ENCODE peak calls at places on chromosomes 12 and 14, in four cellular contexts. R is tibial nerve, L is endothelial cell of umbilical vein, X is prostate gland. Q is an unnamed sample.

GRCh38 chr12:3959799-3960560 is 86.8 kb upstream of the PARP11 start:
- DNase-seq in R (no peak), L (no peak), X (no peak), Q (no peak)

GRCh38 chr14:77026166-77026929 is 2.2 kb downstream of the IRF2BPL start:
- DNase-seq in R (no peak), L (peak), X (no peak), Q (no peak)

GRCh38 chr14:54651649-54652048 is 84.7 kb downstream of the SAMD4A start:
- DNase-seq in R (no peak), L (no peak), X (no peak), Q (no peak)

GRCh38 chr14:84021433-84021832 is 1508.5 kb upstream of the FLRT2 start:
- DNase-seq in R (no peak), L (no peak), X (no peak), Q (no peak)

GRCh38 chr12:15794196-15794595 is 5.0 kb upstream of the EPS8 start:
- DNase-seq in R (no peak), L (no peak), X (no peak), Q (no peak)

GRCh38 chr14:101500061-101500460 is 61.2 kb upstream of the DIO3 start:
- DNase-seq in R (no peak), L (no peak), X (no peak), Q (peak)

GRCh38 chr12:101826766-101827368 is 3.9 kb downstream of the GNPTAB start:
- DNase-seq in R (no peak), L (no peak), X (no peak), Q (no peak)

GRCh38 chr14:42192659-42193425 is 586.2 kb downstream of the LRFN5 start:
- DNase-seq in R (no peak), L (peak), X (peak), Q (no peak)

GRCh38 chr14:95468416-95469133 is 47.9 kb downstream of the SYNE3 start:
- DNase-seq in R (no peak), L (no peak), X (no peak), Q (no peak)
- TF ChIP-seq CTCF in R (no peak), L (no peak), X (no peak), Q (no peak)

GRCh38 chr14:73594491-73594890 is 2.8 kb downstream of the ACOT4 start:
- DNase-seq in R (no peak), L (no peak), X (no peak), Q (no peak)

GRCh38 chr14:73589128-73589527 is 2.5 kb upstream of the ACOT4 start:
- DNase-seq in R (no peak), L (no peak), X (no peak), Q (no peak)

GRCh38 chr14:73591690-73592448 is at the start of gene ACOT4:
- DNase-seq in R (no peak), L (no peak), X (no peak), Q (peak)
- TF ChIP-seq CTCF in R (no peak), L (no peak), X (peak), Q (no peak)

DNA sequence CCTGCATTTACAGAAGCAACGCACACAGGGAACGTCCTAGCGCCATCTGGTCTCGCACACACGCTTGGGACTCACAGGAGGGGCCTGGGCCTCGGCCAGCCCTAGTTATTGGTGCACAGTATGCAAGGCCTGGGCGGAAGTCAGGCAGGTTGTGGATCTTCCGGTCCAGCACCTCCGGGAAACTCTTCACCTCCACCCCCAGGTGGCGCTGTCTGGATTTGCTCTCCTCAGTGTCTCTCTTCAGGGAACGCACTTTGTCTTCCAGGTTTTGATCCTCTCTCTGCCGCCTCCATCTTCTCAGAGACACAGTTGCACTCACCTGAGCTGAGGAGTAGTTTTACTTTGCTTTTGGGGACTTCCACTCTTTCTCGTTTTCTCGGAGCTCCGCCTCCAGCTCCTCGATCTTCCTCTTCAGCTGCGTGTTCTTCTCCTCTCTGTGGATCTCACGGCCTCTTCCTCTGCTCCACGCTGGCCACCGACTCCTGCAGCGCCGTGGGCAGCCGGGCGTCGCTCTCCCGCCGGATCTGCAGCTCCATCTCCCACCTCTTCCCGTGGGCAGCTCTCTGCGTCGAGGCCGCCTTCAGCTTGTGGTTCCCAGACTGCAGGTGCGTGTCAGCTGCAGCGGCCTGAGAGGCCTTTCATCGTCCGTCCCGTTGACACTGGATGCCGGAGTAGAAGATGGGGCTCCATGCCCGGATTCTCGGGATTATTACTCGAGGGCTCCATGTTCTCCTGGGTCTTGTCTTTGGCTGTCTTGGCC is 933.8 kb downstream of the TMEM121 start:
- DNase-seq in R (no peak), L (no peak), X (no peak), Q (no peak)
- TF ChIP-seq CTCF in R (peak), L (no peak), X (no peak), Q (no peak)

GRCh38 chr12:26031318-26031717 is 72.8 kb downstream of the RASSF8 start:
- DNase-seq in R (no peak), L (no peak), X (no peak), Q (no peak)
- TF ChIP-seq CTCF in R (no peak), L (no peak), X (no peak), Q (no peak)